ENCODE peak calls at places on chromosomes 13 and 19, in five cellular contexts. R, Q, L, X and E are unnamed samples.

GRCh38 chr13:76556632-76557031 is 329.6 kb downstream of the KCTD12 start:
- DNase-seq in R (no peak), Q (no peak), X (no peak), L (no peak), E (no peak)

GRCh38 chr13:105436946-105437345 is 1098.5 kb downstream of the EFNB2 start:
- DNase-seq in X (no peak), Q (no peak), R (no peak), L (no peak), E (no peak)

GRCh38 chr19:32692727-32693061 is 1.1 kb downstream of the NUDT19 start:
- DNase-seq in L (no peak), Q (no peak), R (no peak), X (no peak), E (no peak)

GRCh38 chr13:27455331-27455855 is 5.0 kb upstream of the MTIF3 start:
- DNase-seq in R (no peak), X (no peak), L (no peak), Q (no peak), E (no peak)

GRCh38 chr19:52662631-52663030 is 24.5 kb upstream of the ZNF83 start:
- DNase-seq in L (no peak), X (no peak), R (no peak), Q (no peak), E (no peak)

GRCh38 chr19:33389574-33390119 is 16.1 kb downstream of the CEBPG start:
- DNase-seq in X (no peak), L (no peak), Q (no peak), R (no peak), E (no peak)

GRCh38 chr19:46499692-46500091 is 4.0 kb upstream of the PNMA8B start:
- DNase-seq in L (no peak), Q (no peak), X (no peak), R (no peak), E (no peak)

GRCh38 chr19:47719047-47719885 is 6.0 kb downstream of the EHD2 start:
- DNase-seq in X (no peak), L (peak), Q (peak), R (peak), E (peak)

GRCh38 chr13:20185657-20186056 is 7.1 kb downstream of the GJB2 start:
- DNase-seq in R (no peak), L (no peak), X (no peak), Q (no peak), E (no peak)

GRCh38 chr19:33446918-33447293 is 73.4 kb downstream of the CEBPG start:
- DNase-seq in L (peak), R (no peak), Q (no peak), X (no peak), E (no peak)

GRCh38 chr19:42555801-42556200 is 27.5 kb upstream of the CEACAM1 start:
- DNase-seq in L (no peak), R (no peak), X (no peak), Q (no peak), E (no peak)

GRCh38 chr19:29587518-29587986 is 18.5 kb upstream of the POP4 start:
- DNase-seq in R (no peak), Q (no peak), L (no peak), X (no peak), E (no peak)

GRCh38 chr13:28138756-28139470 is 568 bp downstream of the PAN3 start:
- DNase-seq in X (peak), Q (peak), L (peak), R (peak), E (peak)

GRCh38 chr13:74136089-74136658 is 2.0 kb upstream of the KLF12 start:
- DNase-seq in L (peak), Q (peak), R (no peak), X (no peak), E (no peak)

GRCh38 chr19:48613852-48614435 is 932 bp downstream of the FAM83E start:
- DNase-seq in X (no peak), L (no peak), R (no peak), Q (peak), E (no peak)

GRCh38 chr19:7373862-7374261 is 25.1 kb downstream of the ARHGEF18 start:
- DNase-seq in R (no peak), Q (no peak), X (no peak), L (no peak), E (no peak)

GRCh38 chr13:49410006-49410405 is 33.9 kb downstream of the CAB39L start:
- DNase-seq in X (no peak), L (no peak), R (no peak), Q (no peak), E (no peak)

GRCh38 chr19:7888145-7888825 is at the start of gene LRRC8E:
- DNase-seq in Q (peak), X (no peak), L (peak), R (no peak), E (no peak)

GRCh38 chr13:52070929-52071523 is 46.5 kb downstream of the UTP14C start:
- DNase-seq in X (no peak), R (no peak), L (no peak), Q (no peak), E (no peak)

GRCh38 chr13:52835071-52835793 is 13.2 kb downstream of the PCDH8 start:
- DNase-seq in Q (no peak), R (no peak), L (no peak), X (no peak), E (no peak)

GRCh38 chr13:25203256-25203794 is 31.2 kb upstream of the AMER2 start:
- DNase-seq in L (no peak), R (no peak), Q (no peak), X (no peak), E (no peak)

GRCh38 chr13:40527914-40528313 is 138.5 kb downstream of the FOXO1 start:
- DNase-seq in R (no peak), Q (no peak), X (no peak), L (no peak), E (no peak)

GRCh38 chr13:79354285-79354684 is 51.8 kb downstream of the RBM26 start:
- DNase-seq in X (no peak), R (no peak), L (no peak), Q (no peak), E (no peak)

GRCh38 chr13:40528881-40529280 is 137.6 kb downstream of the FOXO1 start:
- DNase-seq in R (no peak), X (no peak), L (no peak), Q (no peak), E (no peak)

GRCh38 chr19:15194938-15195337 is 5.9 kb downstream of the NOTCH3 start:
- DNase-seq in X (no peak), R (no peak), L (peak), Q (no peak), E (no peak)

GRCh38 chr13:51619614-51620013 is 35.4 kb downstream of the WDFY2 start:
- DNase-seq in L (no peak), Q (no peak), R (peak), X (no peak), E (peak)

GRCh38 chr13:80889829-80890228 is 548.9 kb upstream of the SPRY2 start:
- DNase-seq in X (no peak), Q (no peak), R (no peak), L (no peak), E (no peak)

GRCh38 chr19:49339364-49340068 is 4.3 kb downstream of the CD37 start:
- DNase-seq in R (peak), X (no peak), L (peak), Q (peak), E (peak)

GRCh38 chr13:51585234-51585672 is 991 bp downstream of the WDFY2 start:
- DNase-seq in R (no peak), Q (no peak), L (no peak), X (peak), E (no peak)

GRCh38 chr19:31249217-31249616 is 100.0 kb downstream of the TSHZ3 start:
- DNase-seq in Q (no peak), L (no peak), R (no peak), X (no peak), E (no peak)

GRCh38 chr19:41792513-41793413 is 3.6 kb upstream of the CEACAM3 start:
- DNase-seq in X (peak), Q (peak), L (peak), R (no peak), E (no peak)

GRCh38 chr13:42883771-42884170 is 102.4 kb downstream of the FAM216B start:
- DNase-seq in X (no peak), Q (peak), R (no peak), L (no peak), E (peak)

GRCh38 chr19:8373867-8374813 is 10.2 kb downstream of the ANGPTL4 start:
- DNase-seq in L (no peak), Q (no peak), X (no peak), R (no peak), E (no peak)

GRCh38 chr13:51806571-51806970 is 2.6 kb upstream of the DHRS12 start:
- DNase-seq in X (no peak), Q (peak), L (no peak), R (no peak), E (no peak)

DNA sequence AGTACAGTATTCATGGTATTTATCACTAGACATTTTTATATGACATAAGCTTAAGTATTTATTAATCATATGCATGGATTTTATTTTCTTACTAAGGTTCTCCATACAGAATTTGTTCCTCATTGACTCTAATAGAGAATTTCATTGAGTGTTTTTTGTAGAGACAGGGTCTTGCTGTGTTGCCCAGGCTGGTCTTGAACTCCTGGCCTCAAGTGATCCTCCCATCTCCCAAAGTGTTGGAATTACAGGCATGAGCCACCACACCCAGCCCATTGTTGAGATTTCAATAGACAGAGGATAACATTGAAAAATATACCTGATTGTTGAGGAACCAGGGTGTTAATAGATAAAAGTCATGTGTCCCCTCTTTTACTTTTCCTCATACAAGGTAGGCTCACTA is 26.1 kb downstream of the IPO5 start:
- DNase-seq in L (no peak), Q (no peak), R (no peak), X (no peak), E (no peak)
- H3K4me3 ChIP-seq in L (no peak), Q (no peak), R (no peak), X (no peak), E (no peak)

GRCh38 chr13:109874444-109874920 is 88.1 kb upstream of the IRS2 start:
- DNase-seq in Q (no peak), L (no peak), X (no peak), R (no peak), E (no peak)
- H3K4me3 ChIP-seq in Q (no peak), L (no peak), X (no peak), R (no peak), E (no peak)

DNA sequence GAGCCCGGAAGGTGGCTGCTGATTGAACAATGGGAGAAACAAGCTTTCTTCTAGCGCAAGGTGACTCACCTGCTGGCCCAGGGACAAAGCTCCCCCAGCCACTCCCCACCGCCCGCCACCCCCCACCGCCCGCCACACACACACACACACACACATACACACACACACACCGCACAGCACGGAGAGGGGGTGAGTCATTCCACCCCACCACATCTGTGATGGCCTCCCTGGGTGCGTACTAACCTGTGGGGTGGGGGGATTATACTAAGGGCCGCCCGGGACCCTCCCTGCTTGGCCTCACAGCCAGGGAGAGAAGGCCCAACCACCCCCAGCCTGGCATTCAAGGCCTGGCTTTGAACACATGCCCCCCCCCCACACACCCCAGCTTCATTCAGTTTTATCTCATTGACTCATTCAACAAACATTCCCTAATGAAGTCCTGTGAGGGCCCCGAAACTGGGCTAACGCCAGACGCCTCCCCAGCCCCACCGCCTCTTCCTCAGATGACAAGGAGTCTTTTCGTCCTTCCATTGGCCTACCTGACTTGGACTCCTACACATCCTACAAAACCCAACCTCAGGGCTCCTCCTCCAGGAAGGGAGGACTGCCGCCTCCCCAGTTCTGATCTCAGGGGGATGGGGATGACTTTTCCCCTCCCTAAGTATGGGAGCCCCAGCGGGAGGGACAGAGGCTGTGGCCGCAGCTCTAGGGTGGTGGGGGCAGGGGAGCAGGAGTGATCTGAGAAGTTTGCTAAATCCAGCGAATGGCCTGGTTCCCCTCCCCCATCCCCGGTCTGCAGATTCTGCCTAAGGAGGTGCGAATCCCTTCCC is 5.8 kb upstream of the ONECUT3 start:
- DNase-seq in R (no peak), L (no peak), X (no peak), Q (no peak), E (peak)
- H3K4me3 ChIP-seq in R (no peak), L (no peak), X (no peak), Q (no peak), E (no peak)

GRCh38 chr13:99958402-99959126 is 13.0 kb downstream of the ZIC5 start:
- DNase-seq in R (no peak), L (no peak), X (no peak), Q (no peak), E (no peak)
- H3K4me3 ChIP-seq in R (no peak), L (no peak), X (no peak), Q (no peak), E (no peak)

DNA sequence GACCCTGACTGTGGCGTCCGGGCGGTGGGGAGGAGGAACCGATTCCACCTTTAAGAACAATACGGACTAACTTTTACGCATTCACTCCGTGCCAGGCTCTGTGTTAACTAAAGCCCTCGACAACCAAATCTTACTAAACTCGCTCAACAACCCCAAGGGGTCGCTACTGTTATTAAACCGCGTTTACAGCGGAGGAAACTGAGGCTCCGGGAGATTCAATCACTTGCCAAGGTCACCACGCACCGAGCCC is 1.2 kb downstream of the SAMD1 start:
- DNase-seq in X (no peak), R (no peak), L (no peak), Q (no peak), E (no peak)
- H3K4me3 ChIP-seq in X (peak), R (peak), L (peak), Q (peak), E (peak)